ENCODE peak calls at places on chromosomes 1 and 21, in four cellular contexts. One of them, this sample, is unnamed.

GRCh38 chr1:62271137-62271536 is 48.1 kb downstream of the KANK4 start:
- DNase-seq in psoas muscle: no peak
- DNase-seq in endodermal cell: no peak
- DNase-seq in fibroblast of lung: no peak
- DNase-seq in this sample: no peak

GRCh38 chr1:220005489-220005888 is 40.8 kb downstream of the EPRS1 start:
- DNase-seq in psoas muscle: no peak
- DNase-seq in endodermal cell: no peak
- DNase-seq in fibroblast of lung: no peak
- DNase-seq in this sample: no peak

GRCh38 chr1:102172200-102172599 is 175.5 kb upstream of the OLFM3 start:
- DNase-seq in psoas muscle: no peak
- DNase-seq in endodermal cell: no peak
- DNase-seq in fibroblast of lung: no peak
- DNase-seq in this sample: no peak

GRCh38 chr1:26774462-26774861 is 13.3 kb upstream of the PIGV start:
- DNase-seq in psoas muscle: no peak
- DNase-seq in endodermal cell: no peak
- DNase-seq in fibroblast of lung: no peak
- DNase-seq in this sample: no peak

GRCh38 chr1:233300326-233300725 is 4.8 kb upstream of the PCNX2 start:
- DNase-seq in psoas muscle: no peak
- DNase-seq in endodermal cell: no peak
- DNase-seq in fibroblast of lung: peak
- DNase-seq in this sample: no peak

GRCh38 chr1:60762176-60762575 is 320.2 kb upstream of the NFIA start:
- DNase-seq in psoas muscle: no peak
- DNase-seq in endodermal cell: no peak
- DNase-seq in fibroblast of lung: peak
- DNase-seq in this sample: peak

GRCh38 chr1:74419611-74420010 is 92.8 kb downstream of the LRRC53 start:
- DNase-seq in psoas muscle: no peak
- DNase-seq in endodermal cell: no peak
- DNase-seq in fibroblast of lung: no peak
- DNase-seq in this sample: no peak

GRCh38 chr1:229208481-229208880 is 62.4 kb upstream of the RAB4A start:
- DNase-seq in psoas muscle: no peak
- DNase-seq in endodermal cell: no peak
- DNase-seq in fibroblast of lung: peak
- DNase-seq in this sample: peak

GRCh38 chr1:20787775-20788488 is 825 bp upstream of the HP1BP3 start:
- DNase-seq in psoas muscle: no peak
- DNase-seq in endodermal cell: peak
- DNase-seq in fibroblast of lung: peak
- DNase-seq in this sample: peak

GRCh38 chr1:37323486-37324377 is 150.6 kb upstream of the ZC3H12A start:
- DNase-seq in psoas muscle: no peak
- DNase-seq in endodermal cell: peak
- DNase-seq in fibroblast of lung: peak
- DNase-seq in this sample: peak

GRCh38 chr1:97144527-97144926 is 422.9 kb downstream of the PTBP2 start:
- DNase-seq in psoas muscle: no peak
- DNase-seq in endodermal cell: no peak
- DNase-seq in fibroblast of lung: peak
- DNase-seq in this sample: peak

GRCh38 chr1:92857817-92858216 is 26.0 kb downstream of the RPL5 start:
- DNase-seq in psoas muscle: no peak
- DNase-seq in endodermal cell: no peak
- DNase-seq in fibroblast of lung: no peak
- DNase-seq in this sample: no peak

GRCh38 chr1:92855236-92855635 is 23.4 kb downstream of the RPL5 start:
- DNase-seq in psoas muscle: no peak
- DNase-seq in endodermal cell: no peak
- DNase-seq in fibroblast of lung: no peak
- DNase-seq in this sample: no peak

GRCh38 chr1:92858564-92859399 is 26.9 kb downstream of the RPL5 start:
- DNase-seq in psoas muscle: no peak
- DNase-seq in endodermal cell: peak
- DNase-seq in fibroblast of lung: peak
- DNase-seq in this sample: peak

GRCh38 chr1:92862605-92863004 is 30.8 kb downstream of the RPL5 start:
- DNase-seq in psoas muscle: no peak
- DNase-seq in endodermal cell: no peak
- DNase-seq in fibroblast of lung: no peak
- DNase-seq in this sample: no peak

GRCh38 chr1:92859400-92860039 is 27.7 kb downstream of the RPL5 start:
- DNase-seq in psoas muscle: no peak
- DNase-seq in endodermal cell: no peak
- DNase-seq in fibroblast of lung: no peak
- DNase-seq in this sample: no peak
- H3K4me3 ChIP-seq in psoas muscle: peak
- H3K4me3 ChIP-seq in endodermal cell: no peak
- H3K4me3 ChIP-seq in fibroblast of lung: no peak
- H3K4me3 ChIP-seq in this sample: no peak

GRCh38 chr1:245463392-245464165 is 308.8 kb downstream of the KIF26B start:
- DNase-seq in psoas muscle: no peak
- DNase-seq in endodermal cell: peak
- DNase-seq in fibroblast of lung: no peak
- DNase-seq in this sample: no peak
- TF ChIP-seq CTCF in psoas muscle: no peak
- TF ChIP-seq CTCF in endodermal cell: no peak
- TF ChIP-seq CTCF in fibroblast of lung: no peak
- TF ChIP-seq CTCF in this sample: no peak

GRCh38 chr1:6495540-6496359 is 4.3 kb upstream of the PLEKHG5 start:
- DNase-seq in psoas muscle: no peak
- DNase-seq in endodermal cell: peak
- DNase-seq in fibroblast of lung: no peak
- DNase-seq in this sample: no peak

GRCh38 chr1:6497215-6497866 is 5.9 kb upstream of the PLEKHG5 start:
- DNase-seq in psoas muscle: no peak
- DNase-seq in endodermal cell: peak
- DNase-seq in fibroblast of lung: peak
- DNase-seq in this sample: peak

GRCh38 chr1:6495041-6495441 is 3.6 kb upstream of the PLEKHG5 start:
- DNase-seq in psoas muscle: no peak
- DNase-seq in endodermal cell: peak
- DNase-seq in fibroblast of lung: no peak
- DNase-seq in this sample: no peak

GRCh38 chr1:6496890-6497214 is 5.4 kb upstream of the PLEKHG5 start:
- DNase-seq in psoas muscle: no peak
- DNase-seq in endodermal cell: peak
- DNase-seq in fibroblast of lung: no peak
- DNase-seq in this sample: no peak

DNA sequence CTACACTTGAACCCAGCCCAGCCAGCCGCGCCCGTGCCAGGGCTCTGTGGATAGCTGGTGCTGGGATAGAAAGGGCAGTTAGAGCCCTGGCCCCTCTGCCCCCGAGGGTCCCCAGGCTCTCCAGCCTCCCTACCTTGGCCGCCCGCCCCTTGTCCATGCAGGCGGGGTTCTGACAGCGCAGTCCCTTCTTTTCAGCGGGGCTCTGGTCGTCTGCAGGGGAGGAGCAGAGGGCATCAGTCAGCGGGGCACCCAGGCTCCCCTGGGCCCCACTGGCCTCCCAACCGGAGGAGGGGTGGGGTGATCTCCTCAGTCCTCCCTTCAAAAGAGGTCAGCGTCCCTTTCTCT is 4.9 kb upstream of the PLEKHG5 start:
- DNase-seq in psoas muscle: no peak
- DNase-seq in endodermal cell: peak
- DNase-seq in fibroblast of lung: no peak
- DNase-seq in this sample: no peak
- H3K4me3 ChIP-seq in psoas muscle: peak
- H3K4me3 ChIP-seq in endodermal cell: peak
- H3K4me3 ChIP-seq in fibroblast of lung: peak
- H3K4me3 ChIP-seq in this sample: peak

DNA sequence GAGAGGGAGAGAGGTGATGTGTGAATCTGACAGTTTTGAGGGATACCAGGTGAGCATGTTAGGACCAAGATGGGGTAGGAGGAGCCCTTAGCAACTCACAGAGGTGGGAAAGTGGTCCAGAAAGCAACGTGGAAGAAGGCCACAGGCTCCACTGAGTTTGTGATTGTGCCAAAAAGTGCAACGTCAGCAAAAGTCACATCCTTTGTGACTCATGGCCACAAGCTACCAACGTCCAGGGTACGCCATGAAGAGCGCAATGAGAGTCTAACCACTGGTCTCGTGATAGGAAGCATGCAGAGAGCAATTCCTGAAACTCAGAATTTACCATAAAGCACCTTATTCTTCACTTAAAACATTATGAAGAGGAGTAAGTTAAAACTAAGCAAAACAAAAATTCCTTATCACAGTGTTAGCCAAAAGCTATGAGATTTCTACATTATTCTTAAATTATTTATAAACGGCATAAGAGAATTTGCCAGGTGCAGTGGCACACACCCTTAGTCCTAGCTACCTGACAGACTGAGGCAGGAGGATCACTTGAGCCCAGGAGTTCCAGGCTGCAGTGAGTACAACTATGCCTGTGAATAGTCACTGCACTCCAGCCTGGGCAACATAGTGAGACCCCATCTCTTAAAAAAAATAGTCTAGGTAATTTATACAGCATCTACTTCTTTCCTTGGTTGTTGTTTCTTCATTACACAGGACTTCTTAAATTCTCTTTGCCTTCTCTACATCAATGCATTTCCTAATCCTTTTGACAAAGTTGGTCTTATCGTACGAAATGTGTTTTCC is 55.2 kb downstream of the COLGALT2 start:
- DNase-seq in psoas muscle: no peak
- DNase-seq in endodermal cell: no peak
- DNase-seq in fibroblast of lung: no peak
- DNase-seq in this sample: no peak
- TF ChIP-seq CTCF in psoas muscle: no peak
- TF ChIP-seq CTCF in endodermal cell: no peak
- TF ChIP-seq CTCF in fibroblast of lung: no peak
- TF ChIP-seq CTCF in this sample: no peak

GRCh38 chr1:231050395-231050794 is 10.3 kb upstream of the FAM89A start:
- DNase-seq in psoas muscle: no peak
- DNase-seq in endodermal cell: no peak
- DNase-seq in fibroblast of lung: no peak
- DNase-seq in this sample: no peak

GRCh38 chr1:231055271-231055670 is 15.2 kb upstream of the FAM89A start:
- DNase-seq in psoas muscle: no peak
- DNase-seq in endodermal cell: no peak
- DNase-seq in fibroblast of lung: no peak
- DNase-seq in this sample: no peak

GRCh38 chr1:231049121-231049979 is 9.3 kb upstream of the FAM89A start:
- DNase-seq in psoas muscle: no peak
- DNase-seq in endodermal cell: no peak
- DNase-seq in fibroblast of lung: no peak
- DNase-seq in this sample: no peak

GRCh38 chr1:231053493-231054162 is 13.6 kb upstream of the FAM89A start:
- DNase-seq in psoas muscle: no peak
- DNase-seq in endodermal cell: no peak
- DNase-seq in fibroblast of lung: peak
- DNase-seq in this sample: peak

DNA sequence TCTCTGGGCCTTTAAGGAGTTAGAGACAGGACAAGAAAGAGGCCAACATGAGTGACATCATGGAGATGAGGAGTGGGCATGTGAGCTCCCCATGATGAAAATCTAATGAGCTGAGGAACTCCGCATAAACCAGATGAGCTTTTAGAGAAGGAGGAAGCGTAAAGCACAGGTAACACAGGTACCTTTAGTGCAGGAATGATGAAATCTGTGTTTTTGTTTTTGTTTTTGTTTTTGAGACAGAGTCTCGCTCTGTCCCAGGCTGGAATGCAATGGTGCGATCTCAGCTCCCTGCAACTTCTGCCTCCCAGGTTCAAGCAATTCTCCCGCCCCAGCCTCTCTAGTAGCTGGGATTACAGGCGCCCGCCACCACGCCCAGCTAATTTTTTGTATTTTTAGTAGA is 12.7 kb upstream of the FAM89A start:
- DNase-seq in psoas muscle: no peak
- DNase-seq in endodermal cell: no peak
- DNase-seq in fibroblast of lung: no peak
- DNase-seq in this sample: no peak
- H3K4me3 ChIP-seq in psoas muscle: no peak
- H3K4me3 ChIP-seq in endodermal cell: no peak
- H3K4me3 ChIP-seq in fibroblast of lung: no peak
- H3K4me3 ChIP-seq in this sample: no peak

DNA sequence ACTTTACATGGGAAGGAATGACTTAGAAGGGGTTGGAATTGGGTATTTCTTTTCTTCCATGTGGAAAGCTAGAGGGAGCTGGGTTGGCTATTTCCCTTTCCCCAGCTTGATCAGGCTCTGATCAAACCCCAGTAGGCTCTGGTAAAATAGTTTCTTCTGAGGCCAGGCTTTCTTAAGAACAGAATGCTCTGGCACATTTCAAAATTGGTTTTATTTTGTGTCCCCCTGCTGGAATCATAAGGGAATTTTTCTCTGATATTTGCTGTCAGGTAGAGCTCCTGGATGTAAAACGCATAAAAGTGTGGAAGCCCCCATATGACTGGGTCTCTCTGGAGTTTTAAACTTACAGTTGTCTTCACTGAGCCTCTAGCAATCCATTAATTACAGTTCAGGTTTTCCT is 17.1 kb upstream of the APOBEC4 start:
- DNase-seq in psoas muscle: no peak
- DNase-seq in endodermal cell: no peak
- DNase-seq in fibroblast of lung: no peak
- DNase-seq in this sample: no peak
- TF ChIP-seq CTCF in psoas muscle: no peak
- TF ChIP-seq CTCF in endodermal cell: peak
- TF ChIP-seq CTCF in fibroblast of lung: no peak
- TF ChIP-seq CTCF in this sample: peak

DNA sequence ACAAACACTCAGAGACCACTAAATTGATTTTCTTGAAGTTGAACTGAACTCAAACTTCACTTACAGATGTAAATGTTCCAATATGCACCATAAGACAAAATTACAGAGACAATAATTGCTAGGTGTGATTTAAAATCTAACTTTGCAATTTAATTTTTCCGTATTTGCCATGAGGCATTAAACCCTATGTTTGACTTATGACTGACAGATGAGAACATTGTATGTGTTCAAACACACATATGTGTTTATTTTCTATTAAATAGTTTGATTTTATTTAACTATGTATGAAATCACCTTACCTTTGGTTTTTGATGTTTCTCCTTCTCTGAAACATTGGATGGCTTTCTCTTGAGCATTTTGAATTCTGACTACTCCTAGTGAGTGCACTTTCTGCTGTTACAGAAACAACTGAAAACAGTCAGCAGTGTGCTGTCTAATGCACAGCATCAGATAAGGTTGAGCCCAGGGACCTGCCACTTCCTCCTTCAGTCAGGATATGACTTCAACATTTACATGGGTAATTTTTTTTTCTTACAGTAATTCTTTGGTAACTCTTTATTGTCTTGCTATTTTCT is at the start of gene SAMSN1:
- DNase-seq in psoas muscle: no peak
- DNase-seq in endodermal cell: no peak
- DNase-seq in fibroblast of lung: no peak
- DNase-seq in this sample: peak
- H3K4me3 ChIP-seq in psoas muscle: peak
- H3K4me3 ChIP-seq in endodermal cell: no peak
- H3K4me3 ChIP-seq in fibroblast of lung: no peak
- H3K4me3 ChIP-seq in this sample: peak